ENCODE peak calls at places on chromosomes 5 and 9, in nine cellular contexts. F, I, W, P, J, M, Z, K and L are unnamed samples.

GRCh38 chr9:121667890-121668289 is 16.5 kb downstream of the DAB2IP start:
- DNase-seq in F (no peak), I (no peak), W (no peak), P (no peak), J (no peak), M (no peak), Z (no peak), K (no peak), L (no peak)

GRCh38 chr9:129835860-129836223 is 584 bp downstream of the USP20 start:
- DNase-seq in F (no peak), I (no peak), W (peak), P (no peak), J (no peak), M (no peak), Z (peak), K (no peak), L (peak)

GRCh38 chr5:58872670-58873273 is 289.9 kb downstream of the RAB3C start:
- DNase-seq in F (no peak), I (no peak), W (no peak), P (no peak), J (no peak), M (no peak), Z (no peak), K (no peak), L (no peak)

GRCh38 chr5:120367896-120368634 is 96.0 kb upstream of the PRR16 start:
- DNase-seq in F (no peak), I (no peak), W (no peak), P (no peak), J (no peak), M (no peak), Z (no peak), K (no peak), L (no peak)

GRCh38 chr5:81021951-81022687 is 62.0 kb downstream of the RASGRF2 start:
- DNase-seq in F (no peak), I (no peak), W (no peak), P (no peak), J (no peak), M (no peak), Z (no peak), K (no peak), L (no peak)

GRCh38 chr5:130526708-130527107 is 622.4 kb downstream of the CHSY3 start:
- DNase-seq in F (no peak), I (no peak), W (no peak), P (no peak), J (no peak), M (no peak), Z (no peak), K (no peak), L (peak)

GRCh38 chr5:83741571-83741970 is 20.9 kb upstream of the HAPLN1 start:
- DNase-seq in F (no peak), I (no peak), W (no peak), P (no peak), J (no peak), M (no peak), Z (no peak), K (no peak), L (no peak)

GRCh38 chr5:178346607-178347334 is 114.2 kb upstream of the PHYKPL start:
- DNase-seq in F (no peak), I (no peak), W (no peak), P (no peak), J (no peak), M (no peak), Z (no peak), K (no peak), L (no peak)

GRCh38 chr5:29077451-29077850 is 2039.1 kb upstream of the CDH9 start:
- DNase-seq in F (no peak), I (no peak), W (no peak), P (no peak), J (no peak), M (no peak), Z (no peak), K (no peak), L (no peak)

GRCh38 chr9:72473474-72474241 is 47.8 kb upstream of the TMC1 start:
- DNase-seq in F (peak), I (no peak), W (no peak), P (no peak), J (no peak), M (no peak), Z (peak), K (peak), L (no peak)

GRCh38 chr9:83013261-83013610 is 49.7 kb downstream of the RASEF start:
- DNase-seq in F (peak), I (peak), W (no peak), P (no peak), J (no peak), M (no peak), Z (no peak), K (no peak), L (no peak)

GRCh38 chr9:91038483-91039124 is 237.0 kb downstream of the SYK start:
- DNase-seq in F (no peak), I (no peak), W (no peak), P (no peak), J (no peak), M (no peak), Z (no peak), K (no peak), L (no peak)

GRCh38 chr9:91037511-91038482 is 236.2 kb downstream of the SYK start:
- DNase-seq in F (peak), I (peak), W (no peak), P (peak), J (no peak), M (peak), Z (no peak), K (peak), L (peak)

GRCh38 chr9:91035825-91036208 is 234.2 kb downstream of the SYK start:
- DNase-seq in F (no peak), I (no peak), W (no peak), P (no peak), J (no peak), M (no peak), Z (no peak), K (no peak), L (no peak)

GRCh38 chr9:91036356-91036755 is 234.7 kb downstream of the SYK start:
- DNase-seq in F (no peak), I (no peak), W (no peak), P (no peak), J (no peak), M (no peak), Z (no peak), K (no peak), L (no peak)

DNA sequence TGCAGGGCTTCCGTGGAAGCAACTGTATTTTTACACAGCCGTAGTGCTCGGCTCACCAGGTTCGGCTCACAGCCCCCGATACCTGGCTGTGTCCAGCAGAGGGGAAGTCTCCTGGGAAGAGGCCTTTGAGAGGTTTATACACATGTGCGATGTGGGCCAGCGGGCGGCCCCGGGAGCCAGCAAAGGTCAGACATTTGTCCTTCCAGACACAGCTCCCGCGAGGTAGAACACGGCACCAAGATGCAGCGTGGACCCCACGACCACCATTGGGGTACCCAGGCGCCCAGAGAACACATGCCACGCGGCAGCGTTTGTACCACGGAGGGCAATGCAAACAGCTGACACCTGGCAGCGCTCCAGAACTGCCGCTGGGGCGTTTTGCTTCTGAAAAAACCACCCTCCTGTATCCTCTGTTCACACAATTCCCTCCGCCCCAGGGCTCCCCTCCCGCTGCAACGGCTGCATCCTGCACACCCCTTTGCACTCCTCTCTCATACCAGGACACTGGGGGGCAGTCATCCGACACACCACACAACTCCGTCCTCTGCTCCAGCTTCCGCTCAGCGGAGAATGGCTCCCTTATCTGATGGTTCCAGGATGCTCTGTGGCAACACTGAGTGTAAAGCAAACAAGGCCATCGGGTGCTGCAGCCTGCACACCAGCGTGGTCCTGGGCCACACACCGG is 235.3 kb downstream of the SYK start:
- DNase-seq in F (peak), I (peak), W (peak), P (peak), J (peak), M (peak), Z (peak), K (peak), L (peak)
- TF ChIP-seq CTCF in F (peak), I (peak), W (peak), P (peak), J (no peak), M (no peak), Z (peak), K (peak), L (peak)

GRCh38 chr5:142549834-142550233 is 136.1 kb downstream of the FGF1 start:
- DNase-seq in F (no peak), I (no peak), W (no peak), P (no peak), J (no peak), M (no peak), Z (no peak), K (no peak), L (no peak)
- TF ChIP-seq CTCF in F (no peak), I (no peak), W (no peak), P (no peak), J (no peak), M (no peak), Z (no peak), K (no peak), L (no peak)

DNA sequence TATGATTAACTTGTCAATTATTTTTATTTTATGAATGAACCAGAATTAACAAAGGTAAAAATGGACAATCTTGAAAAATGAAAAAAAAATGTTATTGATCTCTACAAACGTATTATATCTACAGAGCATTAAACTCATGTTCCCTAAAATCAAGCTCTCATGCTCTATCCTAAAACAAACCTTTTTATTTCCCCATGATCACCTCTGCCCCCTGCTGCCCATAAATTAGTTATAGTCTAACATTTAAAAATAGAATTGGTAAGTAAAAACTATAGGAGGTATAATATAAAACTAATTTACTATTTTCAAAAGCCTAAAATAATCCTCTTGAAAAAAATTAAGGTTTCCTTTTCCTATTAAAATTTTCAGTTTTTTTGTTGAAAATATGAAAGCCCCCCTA is 168.0 kb upstream of the POU5F2 start:
- DNase-seq in F (peak), I (no peak), W (no peak), P (no peak), J (no peak), M (no peak), Z (no peak), K (peak), L (peak)
- TF ChIP-seq CTCF in F (peak), I (no peak), W (peak), P (no peak), J (no peak), M (no peak), Z (no peak), K (peak), L (no peak)

GRCh38 chr5:173395257-173395932 is 67.2 kb upstream of the STC2 start:
- DNase-seq in F (peak), I (no peak), W (peak), P (peak), J (no peak), M (no peak), Z (no peak), K (peak), L (peak)
- TF ChIP-seq CTCF in F (peak), I (peak), W (peak), P (peak), J (no peak), M (no peak), Z (no peak), K (peak), L (peak)

DNA sequence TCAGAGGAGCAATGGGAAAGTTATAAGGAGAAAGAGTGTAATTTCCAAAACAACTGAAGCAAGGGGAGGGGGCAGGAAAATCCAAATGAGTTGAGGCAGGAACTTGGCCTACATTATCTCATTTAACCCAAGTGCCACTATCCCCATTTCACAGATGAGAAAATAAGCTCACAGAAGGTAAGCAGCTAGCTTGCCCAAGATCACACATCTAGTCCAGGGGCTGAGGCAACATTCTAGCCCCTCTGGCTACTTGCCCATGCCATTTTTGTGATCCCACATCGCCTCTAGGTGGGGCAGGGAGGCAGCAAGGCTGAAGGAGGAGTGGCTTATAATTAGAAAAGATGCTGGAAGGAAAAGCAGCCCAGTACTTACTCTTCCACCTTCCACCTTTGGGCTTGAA is 2.6 kb upstream of the PSIP1 start:
- DNase-seq in F (peak), I (no peak), W (no peak), P (no peak), J (no peak), M (no peak), Z (peak), K (peak), L (peak)
- TF ChIP-seq CTCF in F (no peak), I (peak), W (peak), P (peak), J (no peak), M (no peak), Z (peak), K (peak), L (no peak)

GRCh38 chr9:37026936-37027581 is 7.0 kb downstream of the PAX5 start:
- DNase-seq in F (no peak), I (no peak), W (no peak), P (no peak), J (peak), M (no peak), Z (peak), K (no peak), L (no peak)

GRCh38 chr9:37028425-37029031 is 5.5 kb downstream of the PAX5 start:
- DNase-seq in F (no peak), I (no peak), W (no peak), P (no peak), J (no peak), M (no peak), Z (peak), K (no peak), L (no peak)

GRCh38 chr9:37027582-37028424 is 6.3 kb downstream of the PAX5 start:
- DNase-seq in F (peak), I (peak), W (peak), P (peak), J (peak), M (peak), Z (peak), K (peak), L (peak)

GRCh38 chr9:37025381-37026084 is 8.5 kb downstream of the PAX5 start:
- DNase-seq in F (no peak), I (no peak), W (no peak), P (no peak), J (peak), M (no peak), Z (no peak), K (no peak), L (no peak)

GRCh38 chr9:37026085-37026935 is 7.8 kb downstream of the PAX5 start:
- DNase-seq in F (no peak), I (no peak), W (no peak), P (no peak), J (peak), M (no peak), Z (peak), K (no peak), L (no peak)
- TF ChIP-seq CTCF in F (no peak), I (no peak), W (no peak), P (no peak), J (no peak), M (no peak), Z (no peak), K (no peak), L (no peak)

GRCh38 chr9:95459218-95459617 is 57.6 kb downstream of the PTCH1 start:
- DNase-seq in F (peak), I (no peak), W (no peak), P (no peak), J (no peak), M (no peak), Z (no peak), K (no peak), L (no peak)
- TF ChIP-seq CTCF in F (no peak), I (no peak), W (no peak), P (no peak), J (no peak), M (no peak), Z (no peak), K (no peak), L (no peak)

DNA sequence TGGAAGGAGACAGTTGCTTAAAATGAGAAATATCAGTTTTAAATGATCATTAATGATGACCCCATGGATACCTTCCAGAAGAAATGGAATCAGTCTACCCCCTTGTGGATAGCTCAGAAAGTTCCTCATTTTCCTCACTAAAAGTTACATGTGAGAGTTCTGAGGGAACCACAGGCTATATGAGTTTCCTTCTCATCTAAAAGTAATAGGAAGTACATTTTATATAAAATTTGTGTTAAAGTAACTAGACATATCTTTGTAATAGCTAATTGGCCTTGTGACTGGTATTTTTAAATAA is 104.9 kb upstream of the SLC25A48 start:
- DNase-seq in F (no peak), I (no peak), W (no peak), P (no peak), J (no peak), M (no peak), Z (no peak), K (no peak), L (no peak)
- TF ChIP-seq CTCF in F (peak), I (no peak), W (no peak), P (peak), J (peak), M (no peak), Z (no peak), K (no peak), L (no peak)

GRCh38 chr9:127692071-127692470 is 14.7 kb upstream of the CFAP157 start:
- DNase-seq in F (no peak), I (no peak), W (no peak), P (no peak), J (no peak), M (no peak), Z (no peak), K (no peak), L (no peak)
- TF ChIP-seq CTCF in F (no peak), I (no peak), W (no peak), P (no peak), J (no peak), M (no peak), Z (no peak), K (no peak), L (no peak)